ENCODE peak calls at places on chromosomes 7 and 10, in five cellular contexts. W is psoas muscle, S is thoracic aorta, E is PC-3, V is esophagus squamous epithelium. H is an unnamed sample.

GRCh38 chr7:96638669-96639068 is 71.0 kb downstream of the SEM1 start:
- DNase-seq in W (no peak), S (no peak), E (no peak), V (no peak), H (no peak)

GRCh38 chr7:88218836-88219605 is 817 bp downstream of the SRI start:
- DNase-seq in W (peak; percentile 58), S (no peak), E (peak; percentile 53), V (no peak), H (peak; percentile 15)

GRCh38 chr10:64648915-64649314 is 1127.7 kb downstream of the REEP3 start:
- DNase-seq in W (no peak), S (no peak), E (peak; percentile 51), V (no peak), H (no peak)

GRCh38 chr7:91929463-91929862 is 11.2 kb upstream of the AKAP9 start:
- DNase-seq in W (no peak), S (no peak), E (peak; percentile 48), V (no peak), H (no peak)

GRCh38 chr10:126583507-126584200 is 86.8 kb downstream of the C10orf90 start:
- DNase-seq in W (no peak), S (no peak), E (no peak), V (no peak), H (no peak)

GRCh38 chr10:126270116-126270515 is 118.2 kb downstream of the ADAM12 start:
- DNase-seq in W (no peak), S (no peak), E (peak; percentile 75), V (no peak), H (no peak)

GRCh38 chr10:96832721-96833219 is 672 bp downstream of the LCOR start:
- DNase-seq in W (peak; percentile 94), S (peak; percentile 47), E (peak; percentile 72), V (peak; percentile 42), H (peak; percentile 82)

GRCh38 chr7:80783177-80783687 is 135.6 kb downstream of the SEMA3C start:
- DNase-seq in W (no peak), S (no peak), E (no peak), V (no peak), H (no peak)

GRCh38 chr7:100822236-100823139 is 4.8 kb downstream of the EPHB4 start:
- DNase-seq in W (peak; percentile 39), S (no peak), E (no peak), V (no peak), H (no peak)

GRCh38 chr7:151425670-151426075 is 14.3 kb downstream of the CRYGN start:
- DNase-seq in W (no peak), S (no peak), E (peak; percentile 57), V (no peak), H (peak; percentile 8)

GRCh38 chr7:43077732-43078391 is 34.6 kb upstream of the HECW1 start:
- DNase-seq in W (no peak), S (no peak), E (peak; percentile 54), V (no peak), H (no peak)

GRCh38 chr7:129401968-129402860 is 32.0 kb upstream of the STRIP2 start:
- DNase-seq in W (no peak), S (no peak), E (peak; percentile 45), V (no peak), H (no peak)

GRCh38 chr7:43643842-43644241 is 60.9 kb downstream of the STK17A start:
- DNase-seq in W (no peak), S (no peak), E (no peak), V (no peak), H (no peak)

GRCh38 chr10:17425584-17426262 is 28.7 kb downstream of the ST8SIA6 start:
- DNase-seq in W (no peak), S (no peak), E (no peak), V (no peak), H (no peak)

GRCh38 chr10:27745719-27746363 is at the start of gene MKX:
- DNase-seq in W (peak; percentile 60), S (no peak), E (peak; percentile 20), V (no peak), H (no peak)

GRCh38 chr10:77377034-77377433 is 260.6 kb downstream of the KCNMA1 start:
- DNase-seq in W (no peak), S (no peak), E (peak; percentile 48), V (no peak), H (peak; percentile 26)

GRCh38 chr10:71080381-71081228 is 131.8 kb upstream of the UNC5B start:
- DNase-seq in W (no peak), S (no peak), E (no peak), V (no peak), H (no peak)

GRCh38 chr10:7111574-7111973 is 299.3 kb downstream of the SFMBT2 start:
- DNase-seq in W (no peak), S (no peak), E (peak; percentile 73), V (no peak), H (no peak)

GRCh38 chr10:53534428-53534827 is 761.8 kb upstream of the MBL2 start:
- DNase-seq in W (no peak), S (no peak), E (no peak), V (no peak), H (no peak)

GRCh38 chr10:5557799-5558771 is 33.3 kb downstream of the CALML3 start:
- DNase-seq in W (no peak), S (no peak), E (no peak), V (no peak), H (no peak)

GRCh38 chr10:96720422-96721206 is at the start of gene PIK3AP1:
- DNase-seq in W (peak; percentile 70), S (no peak), E (peak; percentile 25), V (no peak), H (peak; percentile 16)

GRCh38 chr7:22799633-22800032 is 23.0 kb downstream of the TOMM7 start:
- DNase-seq in W (no peak), S (no peak), E (peak; percentile 49), V (no peak), H (no peak)

GRCh38 chr7:131341690-131342089 is 14.0 kb downstream of the MKLN1 start:
- DNase-seq in W (no peak), S (no peak), E (no peak), V (no peak), H (no peak)

GRCh38 chr7:12321248-12321647 is 82.4 kb downstream of the VWDE start:
- DNase-seq in W (no peak), S (no peak), E (no peak), V (no peak), H (no peak)

GRCh38 chr7:16660702-16661464 is 14.9 kb downstream of the BZW2 start:
- DNase-seq in W (no peak), S (no peak), E (peak; percentile 70), V (no peak), H (no peak)

GRCh38 chr10:13809447-13809846 is 222.7 kb downstream of the PRPF18 start:
- DNase-seq in W (no peak), S (no peak), E (no peak), V (no peak), H (no peak)

GRCh38 chr7:23377134-23377533 is 78.0 kb downstream of the MALSU1 start:
- DNase-seq in W (no peak), S (no peak), E (peak; percentile 43), V (no peak), H (no peak)

GRCh38 chr7:137081694-137082093 is 213.2 kb downstream of the CHRM2 start:
- DNase-seq in W (peak; percentile 74), S (no peak), E (peak; percentile 35), V (no peak), H (peak; percentile 54)

GRCh38 chr7:143390773-143391114 is 9.6 kb downstream of the ZYX start:
- DNase-seq in W (no peak), S (no peak), E (no peak), V (no peak), H (no peak)

GRCh38 chr7:11830582-11831382 is 1.2 kb downstream of the THSD7A start:
- DNase-seq in W (no peak), S (no peak), E (no peak), V (no peak), H (no peak)

GRCh38 chr10:10797467-10797866 is 220.2 kb upstream of the CELF2 start:
- DNase-seq in W (no peak), S (no peak), E (no peak), V (no peak), H (no peak)
- H3K27ac ChIP-seq in W (peak overlapping the region; percentile 53), S (peak overlapping the region; percentile 95), E (no peak overlapping the region), V (peak overlapping the region; percentile 84), H (peak overlapping the region; percentile 57)

GRCh38 chr7:127912901-127913300 is 118.3 kb downstream of the LRRC4 start:
- DNase-seq in W (no peak), S (no peak), E (no peak), V (no peak), H (no peak)
- H3K4me1 ChIP-seq in W (no peaks in the 10 kb centered on the region), S (no peaks in the 10 kb centered on the region), E (peaks cover 2% of the 10 kb centered on the region), V (no peaks in the 10 kb centered on the region), H (no peaks in the 10 kb centered on the region)

DNA sequence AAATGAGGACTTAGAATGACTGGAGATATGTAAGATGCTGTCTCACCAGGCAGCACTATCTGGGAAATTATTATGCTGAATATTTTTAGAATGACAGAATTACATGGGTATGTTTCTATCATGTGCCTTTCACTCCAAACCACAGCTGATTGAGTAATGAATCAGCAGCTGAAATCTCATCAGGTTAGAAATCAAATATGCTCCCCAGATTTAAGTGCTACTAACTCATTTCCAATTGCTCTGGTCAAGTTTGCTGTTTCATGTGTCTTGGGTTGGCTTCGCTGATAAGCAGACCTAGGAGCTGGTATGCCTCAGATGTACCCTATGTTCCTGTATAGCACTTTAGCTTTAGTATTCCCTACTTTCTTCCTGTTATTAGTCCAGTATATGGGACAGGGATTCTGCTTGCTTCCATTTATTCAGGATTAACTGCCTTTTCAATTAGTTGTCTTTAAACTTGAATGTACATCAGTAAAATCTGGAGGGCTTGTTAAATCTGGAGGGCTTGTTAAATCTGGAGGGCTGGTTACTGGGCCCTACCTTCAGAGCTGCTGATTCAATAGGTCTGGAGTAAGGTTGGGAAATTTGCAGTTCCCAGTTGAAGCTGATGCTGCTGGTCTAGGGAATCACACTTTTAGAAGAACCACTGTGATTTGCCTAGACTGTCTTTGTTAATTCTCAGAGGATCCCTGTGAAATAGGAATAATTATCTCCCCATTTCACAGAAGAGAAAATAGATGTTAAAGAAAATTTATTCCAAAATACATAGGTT is 172.9 kb downstream of the DKK1 start:
- DNase-seq in W (no peak), S (no peak), E (peak; percentile 100), V (no peak), H (no peak)
- H3K27ac ChIP-seq in W (peak overlapping the region; percentile 47), S (no peak overlapping the region), E (peak overlapping the region; percentile 78), V (no peak overlapping the region), H (no peak overlapping the region)

GRCh38 chr10:79442171-79443040 is 3.0 kb downstream of the ZCCHC24 start:
- DNase-seq in W (no peak), S (no peak), E (no peak), V (no peak), H (no peak)
- H3K4me1 ChIP-seq in W (peaks cover 69% of the 10 kb centered on the region), S (peaks cover 22% of the 10 kb centered on the region), E (peaks cover 68% of the 10 kb centered on the region), V (peaks cover 91% of the 10 kb centered on the region), H (peaks cover 78% of the 10 kb centered on the region)

GRCh38 chr7:117019786-117020604 is 66.7 kb downstream of the ST7 start:
- DNase-seq in W (peak; percentile 54), S (peak; percentile 8), E (peak; percentile 59), V (no peak), H (peak; percentile 15)
- H3K27ac ChIP-seq in W (peak overlapping the region; percentile 80), S (peak overlapping the region; percentile 58), E (no peak overlapping the region), V (peak overlapping the region; percentile 27), H (peak overlapping the region; percentile 63)

GRCh38 chr10:103747193-103747865 is 108.0 kb downstream of the SH3PXD2A start:
- DNase-seq in W (no peak), S (no peak), E (no peak), V (no peak), H (no peak)
- H3K4me1 ChIP-seq in W (peaks cover 51% of the 10 kb centered on the region), S (peaks cover 5% of the 10 kb centered on the region), E (peaks cover 44% of the 10 kb centered on the region), V (peaks cover 92% of the 10 kb centered on the region), H (peaks cover 29% of the 10 kb centered on the region)

GRCh38 chr7:665751-666453 is 60.6 kb upstream of the DNAAF5 start:
- DNase-seq in W (no peak), S (no peak), E (no peak), V (no peak), H (no peak)
- H3K27ac ChIP-seq in W (no peak overlapping the region), S (peak overlapping the region; percentile 62), E (no peak overlapping the region), V (peak overlapping the region; percentile 78), H (no peak overlapping the region)